ENCODE peak calls at places on chromosomes 6 and 20, in eight cellular contexts. X is fibroblast of mammary gland; L is GM10248; G is WTC11; V is cardiac fibroblast; P is CD4-positive, alpha-beta T cell; Q is astrocyte of the cerebellum; E is left ventricle myocardium inferior. B is an unnamed sample.

GRCh38 chr6:103124471-103124870 is 1731.0 kb downstream of the GRIK2 start:
- DNase-seq in X (no peak), L (no peak), G (no peak), V (no peak), P (no peak), Q (no peak), E (no peak), B (no peak)

GRCh38 chr6:85675030-85675819 is 32.5 kb upstream of the SYNCRIP start:
- DNase-seq in X (peak), L (no peak), G (no peak), V (peak), P (no peak), Q (no peak), E (no peak), B (no peak)

GRCh38 chr6:159037746-159038290 is 7.0 kb downstream of the TAGAP start:
- DNase-seq in X (no peak), L (no peak), G (no peak), V (no peak), P (no peak), Q (no peak), E (no peak), B (no peak)

GRCh38 chr6:133571681-133572080 is 317.2 kb upstream of the TCF21 start:
- DNase-seq in X (no peak), L (no peak), G (no peak), V (no peak), P (no peak), Q (no peak), E (no peak), B (no peak)

GRCh38 chr20:38167851-38168760 is 3.0 kb upstream of the TGM2 start:
- DNase-seq in X (peak), L (no peak), G (no peak), V (peak), P (no peak), Q (peak), E (peak), B (peak)

GRCh38 chr6:25927721-25928359 is 2.7 kb downstream of the SLC17A2 start:
- DNase-seq in X (peak), L (no peak), G (no peak), V (no peak), P (no peak), Q (peak), E (no peak), B (no peak)

GRCh38 chr6:29792123-29793035 is 35.2 kb upstream of the HLA-G start:
- DNase-seq in X (peak), L (peak), G (peak), V (peak), P (peak), Q (no peak), E (peak), B (peak)

GRCh38 chr20:23641936-23642751 is 4.4 kb upstream of the CST3 start:
- DNase-seq in X (peak), L (no peak), G (no peak), V (peak), P (no peak), Q (no peak), E (no peak), B (no peak)

GRCh38 chr20:23419995-23420901 is 1.0 kb downstream of the NAPB start:
- DNase-seq in X (peak), L (peak), G (no peak), V (peak), P (peak), Q (no peak), E (peak), B (peak)

GRCh38 chr20:37745553-37745952 is 51.7 kb downstream of the CTNNBL1 start:
- DNase-seq in X (no peak), L (peak), G (no peak), V (no peak), P (no peak), Q (no peak), E (no peak), B (no peak)

GRCh38 chr20:15706719-15707118 is 866.5 kb downstream of the KIF16B start:
- DNase-seq in X (peak), L (no peak), G (no peak), V (peak), P (no peak), Q (no peak), E (no peak), B (no peak)

GRCh38 chr6:148677594-148678476 is 69.0 kb upstream of the UST start:
- DNase-seq in X (no peak), L (peak), G (no peak), V (no peak), P (no peak), Q (no peak), E (no peak), B (no peak)

GRCh38 chr6:836276-836853 is 143.4 kb upstream of the EXOC2 start:
- DNase-seq in X (no peak), L (no peak), G (no peak), V (no peak), P (no peak), Q (no peak), E (no peak), B (no peak)

GRCh38 chr6:22151892-22152291 is 144.9 kb downstream of the PRL start:
- DNase-seq in X (no peak), L (no peak), G (no peak), V (no peak), P (no peak), Q (no peak), E (no peak), B (no peak)

GRCh38 chr6:16334671-16335070 is 96.3 kb downstream of the GMPR start:
- DNase-seq in X (peak), L (no peak), G (no peak), V (peak), P (no peak), Q (no peak), E (no peak), B (no peak)

GRCh38 chr6:134663356-134663755 is 286.5 kb downstream of the ALDH8A1 start:
- DNase-seq in X (no peak), L (no peak), G (no peak), V (no peak), P (no peak), Q (no peak), E (no peak), B (no peak)

GRCh38 chr6:167405778-167406532 is 81.1 kb downstream of the TTLL2 start:
- DNase-seq in X (no peak), L (no peak), G (no peak), V (no peak), P (no peak), Q (no peak), E (no peak), B (no peak)

GRCh38 chr20:15613530-15613929 is 959.7 kb downstream of the KIF16B start:
- DNase-seq in X (no peak), L (no peak), G (no peak), V (no peak), P (no peak), Q (no peak), E (no peak), B (no peak)

GRCh38 chr20:63931735-63932134 is 24.5 kb downstream of the UCKL1 start:
- DNase-seq in X (no peak), L (no peak), G (no peak), V (no peak), P (no peak), Q (no peak), E (no peak), B (no peak)

GRCh38 chr20:63933646-63934045 is 22.6 kb downstream of the UCKL1 start:
- DNase-seq in X (no peak), L (no peak), G (no peak), V (no peak), P (no peak), Q (no peak), E (no peak), B (no peak)

GRCh38 chr20:63935447-63935846 is 20.8 kb downstream of the UCKL1 start:
- DNase-seq in X (no peak), L (no peak), G (no peak), V (no peak), P (no peak), Q (no peak), E (no peak), B (no peak)

GRCh38 chr20:63932606-63933160 is 23.5 kb downstream of the UCKL1 start:
- DNase-seq in X (no peak), L (no peak), G (no peak), V (no peak), P (no peak), Q (no peak), E (no peak), B (no peak)

GRCh38 chr20:63934271-63935068 is 21.7 kb downstream of the UCKL1 start:
- DNase-seq in X (no peak), L (no peak), G (peak), V (no peak), P (no peak), Q (no peak), E (no peak), B (no peak)
- TF ChIP-seq CTCF in X (peak), L (no peak), G (peak), V (peak), P (peak), Q (peak), E (peak), B (peak)

GRCh38 chr20:18019068-18019467 is 38.6 kb downstream of the OVOL2 start:
- DNase-seq in X (peak), L (peak), G (peak), V (peak), P (no peak), Q (no peak), E (no peak), B (peak)
- TF ChIP-seq CTCF in X (peak), L (peak), G (peak), V (peak), P (no peak), Q (peak), E (peak), B (peak)

GRCh38 chr20:43605715-43606114 is 15.0 kb downstream of the IFT52 start:
- DNase-seq in X (no peak), L (no peak), G (no peak), V (no peak), P (no peak), Q (no peak), E (no peak), B (no peak)
- TF ChIP-seq CTCF in X (no peak), L (no peak), G (no peak), V (no peak), P (no peak), Q (no peak), E (no peak), B (no peak)

DNA sequence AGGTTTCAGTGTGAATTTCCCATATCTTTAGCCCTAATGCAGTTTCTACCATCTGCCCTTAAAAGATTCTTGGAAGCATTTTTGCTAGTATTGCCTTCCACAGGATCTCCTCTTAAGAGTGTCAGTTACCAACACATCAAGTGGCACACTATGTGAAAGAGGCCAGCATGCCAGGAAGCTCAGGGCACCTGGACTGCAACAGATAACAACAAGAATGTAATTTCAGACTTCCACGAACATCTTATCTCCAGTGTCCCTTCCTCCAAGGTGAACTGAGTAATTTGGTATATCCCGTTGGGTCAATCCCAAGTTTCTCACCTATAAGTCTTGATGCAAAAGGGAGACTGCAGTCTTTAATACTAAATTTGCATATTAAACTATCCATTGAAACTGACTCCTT is 47.2 kb downstream of the RALGAPA2 start:
- DNase-seq in X (no peak), L (no peak), G (no peak), V (no peak), P (no peak), Q (no peak), E (no peak), B (no peak)
- TF ChIP-seq CTCF in X (no peak), L (no peak), G (no peak), V (no peak), P (peak), Q (no peak), E (no peak), B (no peak)

GRCh38 chr20:44637042-44637441 is 14.5 kb downstream of the ADA start:
- DNase-seq in X (no peak), L (no peak), G (no peak), V (no peak), P (no peak), Q (no peak), E (no peak), B (no peak)
- TF ChIP-seq CTCF in X (no peak), L (no peak), G (no peak), V (no peak), P (no peak), Q (no peak), E (no peak), B (no peak)

B was measured in activated CD8-positive, alpha-beta T cell treated with anti-CD3 and anti-CD28 coated beads for 36 hours.